ENCODE peak calls at places on chromosome X, in seven cellular contexts. G is H9, E is IMR-90, K is mesenchymal stem cell, N is trophoblast cell, T is H1, U is neuronal stem cell. R is an unnamed sample.
A peak's percentile ranks its signal among the peaks of the same experiment; 100 is the strongest.

GRCh38 chrX:100449696-100450606 is 39.9 kb upstream of the PCDH19 start:
- DNase-seq in G (peak; percentile 32), E (no peak), K (no peak), N (no peak), T (no peak), U (no peak), R (peak; percentile 58)

GRCh38 chrX:136067946-136068345 is 79.4 kb upstream of the FHL1 start:
- DNase-seq in G (no peak), E (no peak), K (no peak), N (no peak), T (no peak), U (no peak), R (no peak)

GRCh38 chrX:15745179-15745578 is 7.1 kb downstream of the CA5B start:
- DNase-seq in G (no peak), E (peak; percentile 52), K (peak; percentile 55), N (no peak), T (no peak), U (no peak), R (no peak)

GRCh38 chrX:57313583-57314215 is 27.2 kb downstream of the FAAH2 start:
- DNase-seq in G (no peak), E (no peak), K (no peak), N (no peak), T (no peak), U (no peak), R (no peak)

GRCh38 chrX:25020391-25021131 is 4.8 kb upstream of the ARX start:
- DNase-seq in G (peak; percentile 83), E (no peak), K (no peak), N (peak; percentile 48), T (no peak), U (no peak), R (peak; percentile 52)

GRCh38 chrX:9062621-9063020 is 28.7 kb upstream of the FAM9B start:
- DNase-seq in G (no peak), E (no peak), K (no peak), N (peak; percentile 61), T (no peak), U (no peak), R (peak; percentile 24)

GRCh38 chrX:129667412-129667811 is 12.7 kb upstream of the APLN start:
- DNase-seq in G (no peak), E (no peak), K (no peak), N (no peak), T (no peak), U (no peak), R (no peak)

GRCh38 chrX:150463566-150463965 is 100.4 kb downstream of the MAMLD1 start:
- DNase-seq in G (no peak), E (no peak), K (no peak), N (no peak), T (no peak), U (no peak), R (no peak)

GRCh38 chrX:72351606-72352338 is 46.1 kb upstream of the CITED1 start:
- DNase-seq in G (no peak), E (no peak), K (no peak), N (no peak), T (no peak), U (no peak), R (no peak)

GRCh38 chrX:115650916-115651315 is 89.9 kb downstream of the PLS3 start:
- DNase-seq in G (peak; percentile 71), E (peak; percentile 47), K (peak; percentile 53), N (peak; percentile 58), T (no peak), U (peak; percentile 18), R (peak; percentile 67)

GRCh38 chrX:77426811-77427210 is 20.4 kb upstream of the FGF16 start:
- DNase-seq in G (no peak), E (peak; percentile 5), K (no peak), N (no peak), T (no peak), U (no peak), R (no peak)

GRCh38 chrX:106037835-106038473 is 573 bp downstream of the SERPINA7 start:
- DNase-seq in G (no peak), E (no peak), K (no peak), N (no peak), T (no peak), U (no peak), R (no peak)

GRCh38 chrX:39613508-39613921 is 484.2 kb downstream of the BCOR start:
- DNase-seq in G (peak; percentile 67), E (no peak), K (no peak), N (no peak), T (peak; percentile 3), U (peak; percentile 21), R (peak; percentile 23)

GRCh38 chrX:153065389-153065788 is 6.9 kb upstream of the PNMA6A start:
- DNase-seq in G (no peak), E (no peak), K (no peak), N (peak; percentile 2), T (no peak), U (no peak), R (peak; percentile 1)

GRCh38 chrX:477441-478012 is 90.8 kb upstream of the PPP2R3B start:
- DNase-seq in G (no peak), E (no peak), K (no peak), N (no peak), T (no peak), U (no peak), R (no peak)

GRCh38 chrX:130111220-130111934 is 1.1 kb upstream of the ELF4 start:
- DNase-seq in G (no peak), E (no peak), K (peak; percentile 29), N (peak; percentile 57), T (no peak), U (no peak), R (no peak)

GRCh38 chrX:155896512-155896911 is 15.4 kb downstream of the VAMP7 start:
- DNase-seq in G (no peak), E (no peak), K (no peak), N (no peak), T (no peak), U (no peak), R (no peak)

GRCh38 chrX:109374276-109374960 is 107.5 kb downstream of the GUCY2F start:
- DNase-seq in G (peak; percentile 34), E (no peak), K (no peak), N (peak; percentile 41), T (no peak), U (no peak), R (peak; percentile 21)

GRCh38 chrX:57134702-57135101 is 2.5 kb downstream of the SPIN2A start:
- DNase-seq in G (no peak), E (no peak), K (no peak), N (no peak), T (no peak), U (no peak), R (no peak)

GRCh38 chrX:110665636-110666035 is 130.0 kb downstream of the CHRDL1 start:
- DNase-seq in G (peak; percentile 55), E (peak; percentile 5), K (peak; percentile 4), N (peak; percentile 31), T (no peak), U (no peak), R (peak; percentile 52)

GRCh38 chrX:63932006-63932405 is 147.0 kb upstream of the ARHGEF9 start:
- DNase-seq in G (no peak), E (no peak), K (no peak), N (no peak), T (no peak), U (no peak), R (peak; percentile 6)

GRCh38 chrX:46317158-46317557 is 228.1 kb downstream of the ZNF674 start:
- DNase-seq in G (no peak), E (no peak), K (no peak), N (no peak), T (no peak), U (no peak), R (peak; percentile 13)
- H3K4me1 ChIP-seq in G (peaks cover 8% of the 10 kb centered on the region), E (no peaks in the 10 kb centered on the region), K (no peaks in the 10 kb centered on the region), N (peaks cover 2% of the 10 kb centered on the region), T (no peaks in the 10 kb centered on the region), U (no peaks in the 10 kb centered on the region), R (no peaks in the 10 kb centered on the region)

GRCh38 chrX:2266445-2267349 is 234.1 kb downstream of the DHRSX start:
- DNase-seq in G (no peak), E (no peak), K (no peak), N (no peak), T (no peak), U (no peak), R (no peak)

GRCh38 chrX:2267890-2268289 is 232.9 kb downstream of the DHRSX start:
- DNase-seq in G (no peak), E (no peak), K (no peak), N (no peak), T (no peak), U (no peak), R (no peak)

GRCh38 chrX:2264179-2265030 is 236.4 kb downstream of the DHRSX start:
- DNase-seq in G (no peak), E (no peak), K (no peak), N (no peak), T (no peak), U (no peak), R (no peak)

GRCh38 chrX:2262679-2263055 is 238.1 kb downstream of the DHRSX start:
- DNase-seq in G (peak; percentile 58), E (no peak), K (no peak), N (no peak), T (no peak), U (no peak), R (peak; percentile 65)

GRCh38 chrX:2261838-2262678 is 238.7 kb downstream of the DHRSX start:
- DNase-seq in G (no peak), E (peak; percentile 8), K (no peak), N (no peak), T (no peak), U (no peak), R (no peak)
- H3K4ac ChIP-seq in G (no peak overlapping the region), E (no peak overlapping the region), K (no peak overlapping the region), N (no peak overlapping the region), T (no peak overlapping the region), U (peak overlapping the region; percentile 93), R (no peak overlapping the region)

GRCh38 chrX:2708016-2708415 is 16.9 kb downstream of the CD99 start:
- DNase-seq in G (no peak), E (no peak), K (peak; percentile 46), N (no peak), T (no peak), U (no peak), R (no peak)

GRCh38 chrX:2703991-2704369 is 12.9 kb downstream of the CD99 start:
- DNase-seq in G (no peak), E (no peak), K (no peak), N (no peak), T (no peak), U (no peak), R (peak; percentile 30)

GRCh38 chrX:2707334-2707760 is 16.3 kb downstream of the CD99 start:
- DNase-seq in G (peak; percentile 76), E (peak; percentile 95), K (peak; percentile 99), N (peak; percentile 88), T (peak; percentile 39), U (no peak), R (peak; percentile 95)

GRCh38 chrX:2705461-2705860 is 14.4 kb downstream of the CD99 start:
- DNase-seq in G (no peak), E (no peak), K (no peak), N (no peak), T (no peak), U (no peak), R (no peak)

GRCh38 chrX:2705036-2705435 is 13.9 kb downstream of the CD99 start:
- DNase-seq in G (no peak), E (no peak), K (peak; percentile 81), N (no peak), T (no peak), U (no peak), R (no peak)
- H3K4me1 ChIP-seq in G (peaks cover 15% of the 10 kb centered on the region), E (peaks cover 23% of the 10 kb centered on the region), K (peaks cover 45% of the 10 kb centered on the region), N (peaks cover 27% of the 10 kb centered on the region), T (peaks cover 29% of the 10 kb centered on the region), U (peaks cover 34% of the 10 kb centered on the region), R (peaks cover 10% of the 10 kb centered on the region)

DNA sequence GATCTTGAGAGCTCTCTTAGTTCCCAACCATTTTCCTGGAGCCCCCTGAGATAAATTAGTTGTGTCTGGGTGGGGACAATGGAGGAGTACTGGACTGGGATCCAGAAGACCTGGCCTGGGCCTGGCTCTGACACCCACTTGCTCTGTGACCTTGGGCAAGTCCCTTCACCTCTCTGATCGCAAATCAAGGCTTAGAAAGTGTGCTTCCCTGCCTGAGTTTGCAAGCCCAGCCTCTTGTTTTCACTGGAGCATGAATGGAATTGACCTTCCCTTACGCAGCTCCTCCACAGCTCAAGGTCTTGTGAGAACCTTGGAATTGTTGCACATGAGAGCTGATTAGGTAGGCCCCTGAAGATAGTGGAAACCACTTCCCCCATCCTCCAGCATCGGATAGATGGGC is 27.3 kb downstream of the PJA1 start:
- DNase-seq in G (no peak), E (no peak), K (no peak), N (no peak), T (no peak), U (no peak), R (no peak)
- H3K4ac ChIP-seq in G (no peak overlapping the region), E (peak overlapping the region; percentile 71), K (peak overlapping the region; percentile 82), N (no peak overlapping the region), T (peak overlapping the region; percentile 51), U (no peak overlapping the region), R (peak overlapping the region; percentile 36)